ENCODE peak calls at places on chromosomes 13 and 19, in nine cellular contexts. One of them, this sample, is unnamed.

GRCh38 chr13:21616880-21617279 is 12.9 kb upstream of the MICU2 start:
- DNase-seq in HS-5: no peak
- DNase-seq in head of caudate nucleus: no peak
- DNase-seq in NCI-H1092 treated with DMSO at 0.1 percent for 48 hours: no peak
- DNase-seq in EL: peak; percentile 34
- DNase-seq in GM19239: no peak
- DNase-seq in GM13976: no peak
- DNase-seq in mesenchymal stem cell: no peak
- DNase-seq in endothelial cell: no peak
- DNase-seq in this sample: peak; percentile 4

GRCh38 chr19:32351807-32352630 is 6.6 kb downstream of the ZNF507 start:
- DNase-seq in NCI-H1092 treated with DMSO at 0.1 percent for 48 hours: no peak
- DNase-seq in GM19239: no peak
- DNase-seq in HS-5: peak; percentile 38
- DNase-seq in GM13976: no peak
- DNase-seq in endothelial cell: no peak
- DNase-seq in head of caudate nucleus: no peak
- DNase-seq in EL: peak; percentile 66
- DNase-seq in mesenchymal stem cell: peak; percentile 61
- DNase-seq in this sample: no peak

GRCh38 chr13:29438772-29439171 is 156.7 kb downstream of the SLC7A1 start:
- DNase-seq in endothelial cell: no peak
- DNase-seq in GM19239: no peak
- DNase-seq in EL: no peak
- DNase-seq in head of caudate nucleus: no peak
- DNase-seq in mesenchymal stem cell: no peak
- DNase-seq in NCI-H1092 treated with DMSO at 0.1 percent for 48 hours: no peak
- DNase-seq in GM13976: no peak
- DNase-seq in HS-5: no peak
- DNase-seq in this sample: no peak

GRCh38 chr13:48596128-48596429 is 57.6 kb upstream of the CYSLTR2 start:
- DNase-seq in HS-5: no peak
- DNase-seq in EL: no peak
- DNase-seq in GM19239: no peak
- DNase-seq in mesenchymal stem cell: no peak
- DNase-seq in GM13976: no peak
- DNase-seq in head of caudate nucleus: no peak
- DNase-seq in endothelial cell: no peak
- DNase-seq in NCI-H1092 treated with DMSO at 0.1 percent for 48 hours: no peak
- DNase-seq in this sample: no peak

GRCh38 chr19:47479701-47480503 is 4.1 kb downstream of the KPTN start:
- DNase-seq in EL: no peak
- DNase-seq in endothelial cell: peak; percentile 36
- DNase-seq in GM13976: no peak
- DNase-seq in mesenchymal stem cell: peak; percentile 16
- DNase-seq in HS-5: no peak
- DNase-seq in GM19239: no peak
- DNase-seq in NCI-H1092 treated with DMSO at 0.1 percent for 48 hours: no peak
- DNase-seq in head of caudate nucleus: no peak
- DNase-seq in this sample: no peak

GRCh38 chr19:19749332-19750130 is 16.6 kb upstream of the ZNF14 start:
- DNase-seq in mesenchymal stem cell: no peak
- DNase-seq in endothelial cell: no peak
- DNase-seq in GM13976: peak; percentile 27
- DNase-seq in HS-5: no peak
- DNase-seq in NCI-H1092 treated with DMSO at 0.1 percent for 48 hours: no peak
- DNase-seq in EL: no peak
- DNase-seq in GM19239: no peak
- DNase-seq in head of caudate nucleus: no peak
- DNase-seq in this sample: no peak

GRCh38 chr19:18453269-18454024 is 15.5 kb upstream of the ISYNA1 start:
- DNase-seq in GM19239: no peak
- DNase-seq in HS-5: no peak
- DNase-seq in mesenchymal stem cell: peak; percentile 39
- DNase-seq in NCI-H1092 treated with DMSO at 0.1 percent for 48 hours: no peak
- DNase-seq in endothelial cell: no peak
- DNase-seq in EL: peak; percentile 62
- DNase-seq in head of caudate nucleus: no peak
- DNase-seq in GM13976: no peak
- DNase-seq in this sample: no peak

GRCh38 chr13:65530688-65531087 is 1699.4 kb downstream of the PCDH9 start:
- DNase-seq in NCI-H1092 treated with DMSO at 0.1 percent for 48 hours: no peak
- DNase-seq in endothelial cell: no peak
- DNase-seq in HS-5: no peak
- DNase-seq in GM19239: no peak
- DNase-seq in mesenchymal stem cell: peak; percentile 12
- DNase-seq in GM13976: no peak
- DNase-seq in EL: no peak
- DNase-seq in head of caudate nucleus: no peak
- DNase-seq in this sample: no peak

GRCh38 chr13:53788286-53788685 is 759.7 kb downstream of the OLFM4 start:
- DNase-seq in mesenchymal stem cell: no peak
- DNase-seq in GM19239: no peak
- DNase-seq in GM13976: no peak
- DNase-seq in NCI-H1092 treated with DMSO at 0.1 percent for 48 hours: no peak
- DNase-seq in EL: no peak
- DNase-seq in HS-5: no peak
- DNase-seq in head of caudate nucleus: no peak
- DNase-seq in endothelial cell: no peak
- DNase-seq in this sample: peak; percentile 14

GRCh38 chr13:50679321-50679720 is 164.2 kb downstream of the DLEU7 start:
- DNase-seq in mesenchymal stem cell: no peak
- DNase-seq in GM19239: no peak
- DNase-seq in head of caudate nucleus: no peak
- DNase-seq in endothelial cell: no peak
- DNase-seq in HS-5: no peak
- DNase-seq in GM13976: no peak
- DNase-seq in EL: peak; percentile 74
- DNase-seq in NCI-H1092 treated with DMSO at 0.1 percent for 48 hours: no peak
- DNase-seq in this sample: no peak

GRCh38 chr19:43883864-43884263 is 51.2 kb downstream of the ZNF45 start:
- DNase-seq in GM19239: no peak
- DNase-seq in NCI-H1092 treated with DMSO at 0.1 percent for 48 hours: no peak
- DNase-seq in head of caudate nucleus: no peak
- DNase-seq in mesenchymal stem cell: no peak
- DNase-seq in EL: no peak
- DNase-seq in HS-5: no peak
- DNase-seq in endothelial cell: no peak
- DNase-seq in GM13976: no peak
- DNase-seq in this sample: no peak

GRCh38 chr13:41017153-41017552 is 2.0 kb downstream of the ELF1 start:
- DNase-seq in EL: no peak
- DNase-seq in NCI-H1092 treated with DMSO at 0.1 percent for 48 hours: no peak
- DNase-seq in mesenchymal stem cell: peak; percentile 34
- DNase-seq in HS-5: no peak
- DNase-seq in GM13976: no peak
- DNase-seq in GM19239: no peak
- DNase-seq in endothelial cell: no peak
- DNase-seq in head of caudate nucleus: no peak
- DNase-seq in this sample: no peak

GRCh38 chr19:2811221-2811722 is 8.4 kb upstream of the ZNF554 start:
- DNase-seq in GM13976: peak; percentile 28
- DNase-seq in head of caudate nucleus: no peak
- DNase-seq in NCI-H1092 treated with DMSO at 0.1 percent for 48 hours: no peak
- DNase-seq in GM19239: no peak
- DNase-seq in EL: no peak
- DNase-seq in HS-5: no peak
- DNase-seq in endothelial cell: no peak
- DNase-seq in mesenchymal stem cell: no peak
- DNase-seq in this sample: no peak

GRCh38 chr13:80083516-80084085 is 257.3 kb downstream of the SPRY2 start:
- DNase-seq in GM13976: no peak
- DNase-seq in NCI-H1092 treated with DMSO at 0.1 percent for 48 hours: no peak
- DNase-seq in EL: peak; percentile 38
- DNase-seq in HS-5: no peak
- DNase-seq in mesenchymal stem cell: peak; percentile 79
- DNase-seq in head of caudate nucleus: no peak
- DNase-seq in endothelial cell: no peak
- DNase-seq in GM19239: no peak
- DNase-seq in this sample: no peak

GRCh38 chr19:16233081-16233776 is 35.5 kb downstream of the AP1M1 start:
- DNase-seq in HS-5: no peak
- DNase-seq in GM13976: peak; percentile 27
- DNase-seq in head of caudate nucleus: no peak
- DNase-seq in NCI-H1092 treated with DMSO at 0.1 percent for 48 hours: no peak
- DNase-seq in EL: no peak
- DNase-seq in GM19239: no peak
- DNase-seq in mesenchymal stem cell: no peak
- DNase-seq in endothelial cell: no peak
- DNase-seq in this sample: no peak

GRCh38 chr13:71493189-71493588 is 373.8 kb downstream of the DACH1 start:
- DNase-seq in HS-5: no peak
- DNase-seq in GM19239: no peak
- DNase-seq in head of caudate nucleus: no peak
- DNase-seq in mesenchymal stem cell: no peak
- DNase-seq in GM13976: no peak
- DNase-seq in NCI-H1092 treated with DMSO at 0.1 percent for 48 hours: no peak
- DNase-seq in EL: no peak
- DNase-seq in endothelial cell: no peak
- DNase-seq in this sample: no peak

GRCh38 chr13:74246398-74246975 is 112.3 kb upstream of the KLF12 start:
- DNase-seq in HS-5: no peak
- DNase-seq in GM13976: no peak
- DNase-seq in endothelial cell: no peak
- DNase-seq in mesenchymal stem cell: no peak
- DNase-seq in GM19239: no peak
- DNase-seq in head of caudate nucleus: no peak
- DNase-seq in EL: no peak
- DNase-seq in NCI-H1092 treated with DMSO at 0.1 percent for 48 hours: no peak
- DNase-seq in this sample: no peak

GRCh38 chr13:102609696-102610095 is 12.9 kb downstream of the TPP2 start:
- DNase-seq in GM19239: no peak
- DNase-seq in NCI-H1092 treated with DMSO at 0.1 percent for 48 hours: no peak
- DNase-seq in head of caudate nucleus: no peak
- DNase-seq in HS-5: no peak
- DNase-seq in mesenchymal stem cell: no peak
- DNase-seq in EL: no peak
- DNase-seq in GM13976: no peak
- DNase-seq in endothelial cell: no peak
- DNase-seq in this sample: no peak

GRCh38 chr13:88068975-88069374 is 397.8 kb downstream of the SLITRK5 start:
- DNase-seq in NCI-H1092 treated with DMSO at 0.1 percent for 48 hours: no peak
- DNase-seq in EL: no peak
- DNase-seq in HS-5: no peak
- DNase-seq in GM19239: no peak
- DNase-seq in mesenchymal stem cell: no peak
- DNase-seq in GM13976: no peak
- DNase-seq in head of caudate nucleus: no peak
- DNase-seq in endothelial cell: peak; percentile 26
- DNase-seq in this sample: peak; percentile 9

GRCh38 chr19:13744179-13744578 is 20.1 kb upstream of the MRI1 start:
- DNase-seq in EL: no peak
- DNase-seq in GM13976: no peak
- DNase-seq in head of caudate nucleus: no peak
- DNase-seq in NCI-H1092 treated with DMSO at 0.1 percent for 48 hours: no peak
- DNase-seq in endothelial cell: no peak
- DNase-seq in mesenchymal stem cell: no peak
- DNase-seq in GM19239: no peak
- DNase-seq in HS-5: no peak
- DNase-seq in this sample: no peak

GRCh38 chr19:18159810-18160209 is 6.8 kb downstream of the PIK3R2 start:
- DNase-seq in NCI-H1092 treated with DMSO at 0.1 percent for 48 hours: no peak
- DNase-seq in mesenchymal stem cell: no peak
- DNase-seq in EL: no peak
- DNase-seq in GM19239: no peak
- DNase-seq in head of caudate nucleus: no peak
- DNase-seq in GM13976: no peak
- DNase-seq in HS-5: no peak
- DNase-seq in endothelial cell: no peak
- DNase-seq in this sample: no peak

GRCh38 chr13:27131202-27131623 is 40.4 kb downstream of the USP12 start:
- DNase-seq in endothelial cell: no peak
- DNase-seq in GM13976: peak; percentile 71
- DNase-seq in EL: peak; percentile 18
- DNase-seq in GM19239: peak; percentile 48
- DNase-seq in HS-5: no peak
- DNase-seq in mesenchymal stem cell: no peak
- DNase-seq in head of caudate nucleus: no peak
- DNase-seq in NCI-H1092 treated with DMSO at 0.1 percent for 48 hours: no peak
- DNase-seq in this sample: no peak

GRCh38 chr13:30362869-30363268 is 55.5 kb upstream of the KATNAL1 start:
- DNase-seq in head of caudate nucleus: no peak
- DNase-seq in EL: no peak
- DNase-seq in mesenchymal stem cell: no peak
- DNase-seq in HS-5: no peak
- DNase-seq in endothelial cell: no peak
- DNase-seq in GM13976: no peak
- DNase-seq in NCI-H1092 treated with DMSO at 0.1 percent for 48 hours: no peak
- DNase-seq in GM19239: no peak
- DNase-seq in this sample: no peak

GRCh38 chr19:49585023-49585422 is 3.9 kb downstream of the PRRG2 start:
- DNase-seq in GM19239: no peak
- DNase-seq in GM13976: no peak
- DNase-seq in mesenchymal stem cell: no peak
- DNase-seq in endothelial cell: no peak
- DNase-seq in EL: no peak
- DNase-seq in HS-5: no peak
- DNase-seq in NCI-H1092 treated with DMSO at 0.1 percent for 48 hours: peak; percentile 9
- DNase-seq in head of caudate nucleus: no peak
- DNase-seq in this sample: no peak

GRCh38 chr19:18672044-18672451 is 11.4 kb upstream of the CRTC1 start:
- DNase-seq in mesenchymal stem cell: no peak
- DNase-seq in HS-5: no peak
- DNase-seq in NCI-H1092 treated with DMSO at 0.1 percent for 48 hours: no peak
- DNase-seq in GM13976: no peak
- DNase-seq in EL: no peak
- DNase-seq in GM19239: no peak
- DNase-seq in head of caudate nucleus: no peak
- DNase-seq in endothelial cell: no peak
- DNase-seq in this sample: no peak

GRCh38 chr13:30745917-30746686 is 10.8 kb downstream of the ALOX5AP start:
- DNase-seq in NCI-H1092 treated with DMSO at 0.1 percent for 48 hours: no peak
- DNase-seq in GM19239: no peak
- DNase-seq in mesenchymal stem cell: peak; percentile 64
- DNase-seq in GM13976: no peak
- DNase-seq in head of caudate nucleus: no peak
- DNase-seq in EL: no peak
- DNase-seq in HS-5: no peak
- DNase-seq in endothelial cell: no peak
- DNase-seq in this sample: no peak

GRCh38 chr13:45179428-45179827 is 21.4 kb downstream of the KCTD4 start:
- DNase-seq in EL: peak; percentile 38
- DNase-seq in NCI-H1092 treated with DMSO at 0.1 percent for 48 hours: no peak
- DNase-seq in HS-5: no peak
- DNase-seq in mesenchymal stem cell: no peak
- DNase-seq in endothelial cell: no peak
- DNase-seq in head of caudate nucleus: no peak
- DNase-seq in GM19239: no peak
- DNase-seq in GM13976: no peak
- DNase-seq in this sample: no peak

GRCh38 chr13:78241278-78241919 is 322.8 kb upstream of the EDNRB start:
- DNase-seq in HS-5: peak; percentile 4
- DNase-seq in NCI-H1092 treated with DMSO at 0.1 percent for 48 hours: peak; percentile 75
- DNase-seq in GM13976: peak; percentile 7
- DNase-seq in endothelial cell: peak; percentile 66
- DNase-seq in head of caudate nucleus: peak; percentile 15
- DNase-seq in GM19239: peak; percentile 1
- DNase-seq in EL: peak; percentile 30
- DNase-seq in mesenchymal stem cell: peak; percentile 32
- DNase-seq in this sample: peak; percentile 72

GRCh38 chr13:42959615-42960014 is 32.4 kb downstream of the EPSTI1 start:
- DNase-seq in mesenchymal stem cell: no peak
- DNase-seq in head of caudate nucleus: no peak
- DNase-seq in NCI-H1092 treated with DMSO at 0.1 percent for 48 hours: no peak
- DNase-seq in HS-5: no peak
- DNase-seq in EL: no peak
- DNase-seq in GM19239: no peak
- DNase-seq in endothelial cell: no peak
- DNase-seq in GM13976: no peak
- DNase-seq in this sample: no peak

GRCh38 chr19:6393074-6393981 is at the start of gene GTF2F1:
- DNase-seq in head of caudate nucleus: peak; percentile 94
- DNase-seq in GM19239: peak; percentile 92
- DNase-seq in endothelial cell: peak; percentile 92
- DNase-seq in EL: peak; percentile 96
- DNase-seq in HS-5: peak; percentile 85
- DNase-seq in mesenchymal stem cell: peak; percentile 98
- DNase-seq in NCI-H1092 treated with DMSO at 0.1 percent for 48 hours: peak; percentile 97
- DNase-seq in GM13976: peak; percentile 98
- DNase-seq in this sample: peak; percentile 96

GRCh38 chr13:76638160-76638559 is 248.0 kb downstream of the KCTD12 start:
- DNase-seq in mesenchymal stem cell: no peak
- DNase-seq in NCI-H1092 treated with DMSO at 0.1 percent for 48 hours: no peak
- DNase-seq in endothelial cell: no peak
- DNase-seq in HS-5: no peak
- DNase-seq in head of caudate nucleus: no peak
- DNase-seq in GM13976: no peak
- DNase-seq in GM19239: no peak
- DNase-seq in EL: no peak
- DNase-seq in this sample: no peak

This sample was measured in HAP-1.